ENCODE peak calls at places on chromosomes 5 and 9, in five cellular contexts. C is amniotic epithelial cell, Z is fibroblast of lung, I is psoas muscle, X is activated T-cell treated with anti-CD3 and anti-CD28 coated beads for 1 hour. W is an unnamed sample.

GRCh38 chr9:133715866-133716563 is 22.1 kb downstream of the SARDH start:
- DNase-seq in Z (peak), C (peak), X (peak), I (peak), W (no peak)

GRCh38 chr9:137672907-137673791 is 54.3 kb downstream of the EHMT1 start:
- DNase-seq in X (peak), C (peak), Z (peak), I (no peak), W (no peak)

GRCh38 chr5:113692466-113693204 is 179.1 kb downstream of the YTHDC2 start:
- DNase-seq in I (no peak), C (no peak), X (no peak), Z (no peak), W (no peak)

GRCh38 chr9:133725886-133726285 is 12.3 kb downstream of the SARDH start:
- DNase-seq in I (no peak), Z (no peak), X (no peak), C (no peak), W (no peak)

GRCh38 chr5:160054047-160054446 is 45.1 kb downstream of the TTC1 start:
- DNase-seq in Z (no peak), X (no peak), C (no peak), I (no peak), W (no peak)

GRCh38 chr5:157611571-157612067 is 36.0 kb upstream of the ADAM19 start:
- DNase-seq in Z (no peak), X (no peak), C (no peak), I (no peak), W (no peak)

GRCh38 chr9:90055226-90055625 is 450.4 kb downstream of the GADD45G start:
- DNase-seq in C (no peak), X (no peak), I (no peak), Z (no peak), W (no peak)

GRCh38 chr9:118962426-118962825 is 406.8 kb downstream of the BRINP1 start:
- DNase-seq in Z (no peak), C (peak), X (no peak), I (no peak), W (no peak)

GRCh38 chr9:132753593-132753880 is 83.3 kb downstream of the GTF3C4 start:
- DNase-seq in C (no peak), X (no peak), I (no peak), Z (no peak), W (no peak)

GRCh38 chr5:79759436-79759835 is 69.8 kb downstream of the CMYA5 start:
- DNase-seq in Z (peak), I (no peak), X (no peak), C (peak), W (no peak)

GRCh38 chr9:100292414-100292813 is 60.3 kb downstream of the TEX10 start:
- DNase-seq in Z (no peak), C (no peak), I (no peak), X (no peak), W (no peak)

GRCh38 chr5:168670881-168671575 is 91.9 kb upstream of the PANK3 start:
- DNase-seq in Z (no peak), X (no peak), I (no peak), C (no peak), W (no peak)

GRCh38 chr5:108634251-108634950 is 113.3 kb upstream of the FER start:
- DNase-seq in X (no peak), C (no peak), I (no peak), Z (no peak), W (no peak)

GRCh38 chr5:170757182-170757601 is 26.3 kb upstream of the GABRP start:
- DNase-seq in I (no peak), Z (no peak), X (no peak), C (peak), W (no peak)

GRCh38 chr5:14035859-14036440 is 91.5 kb upstream of the DNAH5 start:
- DNase-seq in X (no peak), I (no peak), C (peak), Z (peak), W (peak)

GRCh38 chr5:62043289-62044274 is 262.4 kb upstream of the KIF2A start:
- DNase-seq in X (no peak), Z (no peak), C (no peak), I (no peak), W (no peak)

GRCh38 chr5:31208043-31208442 is 14.6 kb downstream of the CDH6 start:
- DNase-seq in X (no peak), Z (no peak), C (no peak), I (no peak), W (no peak)

GRCh38 chr9:127710204-127710805 is 3.5 kb downstream of the CFAP157 start:
- DNase-seq in C (no peak), Z (no peak), X (no peak), I (no peak), W (no peak)

GRCh38 chr9:35832814-35833213 is 3.8 kb downstream of the TMEM8B start:
- DNase-seq in X (no peak), Z (no peak), C (no peak), I (no peak), W (no peak)

GRCh38 chr9:133130721-133131244 is 9.7 kb upstream of the RALGDS start:
- DNase-seq in I (peak), C (no peak), X (no peak), Z (no peak), W (no peak)

GRCh38 chr5:35598707-35599370 is 18.8 kb upstream of the SPEF2 start:
- DNase-seq in C (peak), X (no peak), I (no peak), Z (no peak), W (no peak)

GRCh38 chr9:76835571-76836283 is 70.2 kb downstream of the PRUNE2 start:
- DNase-seq in I (no peak), X (no peak), C (peak), Z (peak), W (no peak)

GRCh38 chr5:107313098-107313497 is 357.6 kb downstream of the EFNA5 start:
- DNase-seq in I (no peak), X (no peak), C (no peak), Z (no peak), W (no peak)

GRCh38 chr9:132539071-132539470 is 43.3 kb upstream of the BARHL1 start:
- DNase-seq in C (no peak), X (no peak), I (no peak), Z (no peak), W (no peak)

W was measured in GDM1.